ENCODE peak calls at places on chromosomes 4 and X, in ten cellular contexts. One of them, this sample, is unnamed.
A peak's percentile ranks its signal among the peaks of the same experiment; 100 is the strongest.

GRCh38 chr4:95129708-95130343 is 372.1 kb downstream of the BMPR1B start:
- DNase-seq in ascending aorta: peak; percentile 89
- DNase-seq in fibroblast of lung: peak; percentile 99
- DNase-seq in AG09309: peak; percentile 99
- DNase-seq in Caco-2: no peak
- DNase-seq in body of pancreas: peak; percentile 12
- DNase-seq in BE2C: no peak
- DNase-seq in stomach: no peak
- DNase-seq in GM12865: no peak
- DNase-seq in lower lobe of right lung: no peak
- DNase-seq in this sample: no peak

GRCh38 chr4:74838746-74839370 is 44.5 kb upstream of the BTC start:
- DNase-seq in fibroblast of lung: peak; percentile 66
- DNase-seq in stomach: no peak
- DNase-seq in body of pancreas: no peak
- DNase-seq in Caco-2: no peak
- DNase-seq in BE2C: no peak
- DNase-seq in GM12865: no peak
- DNase-seq in AG09309: no peak
- DNase-seq in lower lobe of right lung: no peak
- DNase-seq in ascending aorta: no peak
- DNase-seq in this sample: no peak

GRCh38 chr4:182492456-182492855 is 249.3 kb downstream of the TENM3 start:
- DNase-seq in lower lobe of right lung: no peak
- DNase-seq in AG09309: peak; percentile 68
- DNase-seq in GM12865: peak; percentile 29
- DNase-seq in Caco-2: no peak
- DNase-seq in fibroblast of lung: peak; percentile 89
- DNase-seq in body of pancreas: no peak
- DNase-seq in BE2C: no peak
- DNase-seq in ascending aorta: no peak
- DNase-seq in stomach: no peak
- DNase-seq in this sample: no peak

GRCh38 chr4:9703391-9703790 is 78.0 kb upstream of the DRD5 start:
- DNase-seq in Caco-2: peak; percentile 52
- DNase-seq in GM12865: peak; percentile 74
- DNase-seq in stomach: peak; percentile 79
- DNase-seq in AG09309: no peak
- DNase-seq in ascending aorta: peak; percentile 67
- DNase-seq in BE2C: peak; percentile 43
- DNase-seq in fibroblast of lung: no peak
- DNase-seq in lower lobe of right lung: peak; percentile 68
- DNase-seq in body of pancreas: peak; percentile 52
- DNase-seq in this sample: no peak

GRCh38 chr4:37662861-37663390 is 23.2 kb downstream of the RELL1 start:
- DNase-seq in AG09309: no peak
- DNase-seq in body of pancreas: no peak
- DNase-seq in BE2C: no peak
- DNase-seq in stomach: no peak
- DNase-seq in Caco-2: no peak
- DNase-seq in fibroblast of lung: peak; percentile 56
- DNase-seq in GM12865: no peak
- DNase-seq in lower lobe of right lung: no peak
- DNase-seq in ascending aorta: no peak
- DNase-seq in this sample: peak; percentile 87

GRCh38 chr4:138632856-138633255 is 382.7 kb upstream of the NOCT start:
- DNase-seq in Caco-2: no peak
- DNase-seq in BE2C: no peak
- DNase-seq in body of pancreas: no peak
- DNase-seq in stomach: no peak
- DNase-seq in ascending aorta: no peak
- DNase-seq in AG09309: no peak
- DNase-seq in fibroblast of lung: peak; percentile 49
- DNase-seq in lower lobe of right lung: no peak
- DNase-seq in GM12865: no peak
- DNase-seq in this sample: no peak

GRCh38 chr4:183396187-183396738 is 48.2 kb upstream of the CDKN2AIP start:
- DNase-seq in ascending aorta: no peak
- DNase-seq in BE2C: no peak
- DNase-seq in fibroblast of lung: no peak
- DNase-seq in Caco-2: no peak
- DNase-seq in GM12865: no peak
- DNase-seq in stomach: no peak
- DNase-seq in AG09309: no peak
- DNase-seq in body of pancreas: no peak
- DNase-seq in lower lobe of right lung: no peak
- DNase-seq in this sample: no peak

GRCh38 chr4:38194202-38194601 is 234.0 kb downstream of the PTTG2 start:
- DNase-seq in BE2C: no peak
- DNase-seq in body of pancreas: no peak
- DNase-seq in lower lobe of right lung: no peak
- DNase-seq in GM12865: no peak
- DNase-seq in fibroblast of lung: no peak
- DNase-seq in ascending aorta: no peak
- DNase-seq in stomach: no peak
- DNase-seq in Caco-2: no peak
- DNase-seq in AG09309: no peak
- DNase-seq in this sample: no peak

GRCh38 chr4:103306870-103307345 is 108.8 kb upstream of the CENPE start:
- DNase-seq in AG09309: no peak
- DNase-seq in Caco-2: peak; percentile 82
- DNase-seq in GM12865: no peak
- DNase-seq in ascending aorta: no peak
- DNase-seq in lower lobe of right lung: peak; percentile 40
- DNase-seq in stomach: peak; percentile 63
- DNase-seq in body of pancreas: peak; percentile 21
- DNase-seq in BE2C: peak; percentile 50
- DNase-seq in fibroblast of lung: no peak
- DNase-seq in this sample: peak; percentile 4

GRCh38 chr4:151783867-151784266 is 23.1 kb upstream of the GATB start:
- DNase-seq in Caco-2: no peak
- DNase-seq in body of pancreas: no peak
- DNase-seq in stomach: no peak
- DNase-seq in AG09309: no peak
- DNase-seq in lower lobe of right lung: no peak
- DNase-seq in fibroblast of lung: peak; percentile 33
- DNase-seq in BE2C: no peak
- DNase-seq in ascending aorta: no peak
- DNase-seq in GM12865: no peak
- DNase-seq in this sample: no peak

GRCh38 chr4:13540446-13541175 is 3.7 kb downstream of the NKX3-2 start:
- DNase-seq in GM12865: no peak
- DNase-seq in stomach: no peak
- DNase-seq in body of pancreas: no peak
- DNase-seq in fibroblast of lung: no peak
- DNase-seq in ascending aorta: no peak
- DNase-seq in lower lobe of right lung: no peak
- DNase-seq in AG09309: no peak
- DNase-seq in Caco-2: no peak
- DNase-seq in BE2C: no peak
- DNase-seq in this sample: no peak

GRCh38 chrX:48589482-48590162 is 7.7 kb upstream of the WDR13 start:
- DNase-seq in GM12865: no peak
- DNase-seq in ascending aorta: no peak
- DNase-seq in AG09309: no peak
- DNase-seq in lower lobe of right lung: no peak
- DNase-seq in BE2C: peak; percentile 56
- DNase-seq in body of pancreas: peak; percentile 75
- DNase-seq in stomach: peak; percentile 48
- DNase-seq in Caco-2: no peak
- DNase-seq in fibroblast of lung: no peak
- DNase-seq in this sample: no peak

GRCh38 chrX:109847257-109848187 is 114.5 kb upstream of the ACSL4 start:
- DNase-seq in GM12865: no peak
- DNase-seq in ascending aorta: no peak
- DNase-seq in BE2C: no peak
- DNase-seq in lower lobe of right lung: no peak
- DNase-seq in stomach: no peak
- DNase-seq in AG09309: peak; percentile 81
- DNase-seq in body of pancreas: no peak
- DNase-seq in fibroblast of lung: peak; percentile 90
- DNase-seq in Caco-2: peak; percentile 52
- DNase-seq in this sample: no peak

GRCh38 chr4:157072002-157072401 is 3.9 kb upstream of the GLRB start:
- DNase-seq in BE2C: no peak
- DNase-seq in stomach: no peak
- DNase-seq in Caco-2: no peak
- DNase-seq in AG09309: no peak
- DNase-seq in lower lobe of right lung: no peak
- DNase-seq in fibroblast of lung: peak; percentile 51
- DNase-seq in GM12865: no peak
- DNase-seq in body of pancreas: no peak
- DNase-seq in ascending aorta: no peak
- DNase-seq in this sample: no peak

DNA sequence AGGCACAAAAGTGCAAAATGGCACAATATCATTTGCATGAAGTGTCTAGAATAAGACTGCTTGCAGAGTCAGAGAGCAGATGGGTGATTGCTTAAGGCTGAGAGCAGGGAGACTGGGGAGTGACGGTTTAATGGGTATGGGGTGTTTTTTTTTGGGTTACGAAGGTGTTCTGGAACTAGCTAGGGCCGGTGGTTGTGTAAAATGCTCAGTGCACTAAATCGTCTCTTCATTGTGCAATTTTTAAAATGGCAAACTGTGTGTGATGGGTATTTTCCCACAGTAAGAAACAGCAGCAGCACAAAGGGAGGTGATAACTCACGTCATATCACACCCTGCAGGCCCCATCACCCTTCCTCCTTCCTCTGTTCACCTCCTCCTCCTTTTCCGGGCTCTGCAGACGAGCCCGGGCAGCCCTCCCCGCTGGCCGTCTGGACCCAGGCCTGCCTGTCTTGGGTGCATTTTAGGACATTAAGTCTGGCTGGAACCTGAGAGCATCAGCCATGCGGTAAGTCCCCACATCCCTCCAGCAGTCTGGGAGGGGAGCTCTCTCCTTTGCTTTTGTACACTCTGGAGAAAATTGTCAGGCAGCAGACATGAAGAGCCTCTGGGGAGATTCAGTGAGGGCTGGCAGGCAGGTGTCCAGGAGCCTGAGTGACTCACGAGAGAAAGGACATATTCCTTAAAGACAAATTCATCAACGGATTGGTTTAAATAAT is 42.7 kb downstream of the ASMT start:
- DNase-seq in lower lobe of right lung: no peak
- DNase-seq in AG09309: no peak
- DNase-seq in BE2C: no peak
- DNase-seq in GM12865: peak; percentile 73
- DNase-seq in Caco-2: no peak
- DNase-seq in fibroblast of lung: peak; percentile 34
- DNase-seq in stomach: no peak
- DNase-seq in ascending aorta: no peak
- DNase-seq in body of pancreas: no peak
- DNase-seq in this sample: no peak
- TF ChIP-seq CTCF in lower lobe of right lung: no peak
- TF ChIP-seq CTCF in AG09309: no peak
- TF ChIP-seq CTCF in BE2C: no peak
- TF ChIP-seq CTCF in GM12865: no peak
- TF ChIP-seq CTCF in Caco-2: no peak
- TF ChIP-seq CTCF in fibroblast of lung: no peak
- TF ChIP-seq CTCF in stomach: no peak
- TF ChIP-seq CTCF in ascending aorta: no peak
- TF ChIP-seq CTCF in body of pancreas: no peak
- TF ChIP-seq CTCF in this sample: no peak

DNA sequence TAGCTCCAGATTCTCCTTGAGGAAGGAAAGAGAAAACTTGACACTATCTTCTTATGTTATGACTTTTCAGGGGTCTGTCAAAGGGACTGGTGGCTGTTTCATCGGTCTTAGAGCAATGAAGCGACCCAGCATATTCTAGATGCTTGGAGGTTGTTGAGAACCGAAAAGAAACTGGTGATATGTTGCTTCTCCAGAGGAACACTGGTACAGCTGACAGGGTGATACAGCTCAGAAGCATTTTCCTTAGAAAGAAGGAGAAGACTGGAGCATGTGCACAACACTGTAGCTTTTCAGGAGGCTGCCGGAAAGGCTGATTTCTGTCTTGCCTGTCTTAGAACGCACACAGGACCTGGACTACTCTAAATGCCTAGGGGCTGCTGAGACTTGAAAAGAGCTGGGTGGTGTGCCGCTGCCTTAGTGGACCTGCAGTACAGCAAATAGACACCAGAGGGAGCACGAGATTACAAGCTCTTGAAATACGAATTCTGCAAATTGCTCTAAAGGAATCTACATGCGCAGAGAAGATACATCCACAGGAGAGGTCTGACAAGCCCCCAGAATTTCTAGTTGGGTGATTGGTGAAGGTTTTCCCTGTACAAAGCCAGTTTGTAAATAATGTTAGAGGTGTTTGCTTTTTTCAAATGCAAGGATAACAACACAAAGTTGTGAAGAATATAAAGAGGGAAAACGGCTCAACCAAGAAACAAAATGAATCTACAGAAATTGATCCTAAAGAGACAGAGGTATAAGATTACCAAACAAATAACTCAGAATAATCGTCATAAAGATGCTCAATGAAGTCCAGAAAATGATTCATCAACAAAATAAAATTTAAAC is 223.1 kb upstream of the DMD start:
- DNase-seq in fibroblast of lung: peak; percentile 14
- DNase-seq in body of pancreas: peak; percentile 54
- DNase-seq in stomach: peak; percentile 60
- DNase-seq in ascending aorta: peak; percentile 70
- DNase-seq in lower lobe of right lung: no peak
- DNase-seq in Caco-2: peak; percentile 40
- DNase-seq in AG09309: peak; percentile 2
- DNase-seq in GM12865: peak; percentile 45
- DNase-seq in BE2C: peak; percentile 58
- DNase-seq in this sample: peak; percentile 3
- H3K4me3 ChIP-seq in fibroblast of lung: no peak overlapping the region
- H3K4me3 ChIP-seq in body of pancreas: no peak overlapping the region
- H3K4me3 ChIP-seq in stomach: no peak overlapping the region
- H3K4me3 ChIP-seq in ascending aorta: no peak overlapping the region
- H3K4me3 ChIP-seq in lower lobe of right lung: no peak overlapping the region
- H3K4me3 ChIP-seq in Caco-2: no peak overlapping the region
- H3K4me3 ChIP-seq in AG09309: no peak overlapping the region
- H3K4me3 ChIP-seq in GM12865: no peak overlapping the region
- H3K4me3 ChIP-seq in BE2C: no peak overlapping the region
- H3K4me3 ChIP-seq in this sample: no peak overlapping the region

DNA sequence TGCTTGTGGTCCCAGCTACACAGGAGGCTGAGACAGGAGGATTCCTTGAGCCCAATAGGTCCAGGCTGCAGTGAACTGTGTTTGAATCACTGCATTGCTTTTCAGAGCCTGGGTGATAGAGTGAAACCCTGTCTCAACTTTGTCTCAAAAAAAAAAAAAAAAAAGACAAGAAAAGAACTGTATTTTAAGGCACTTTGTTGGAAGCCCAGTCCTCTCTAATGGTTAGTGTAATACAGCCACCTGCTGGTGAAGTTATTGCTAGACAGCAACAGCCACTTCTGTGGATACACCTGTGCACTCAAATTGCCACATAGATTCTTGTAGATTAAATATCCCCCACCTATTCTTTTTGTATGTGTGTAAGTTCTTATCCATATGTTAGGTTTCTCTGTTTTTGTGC is 10.1 kb upstream of the FGG start:
- DNase-seq in ascending aorta: no peak
- DNase-seq in body of pancreas: peak; percentile 16
- DNase-seq in GM12865: peak; percentile 60
- DNase-seq in stomach: no peak
- DNase-seq in Caco-2: peak; percentile 51
- DNase-seq in lower lobe of right lung: no peak
- DNase-seq in BE2C: no peak
- DNase-seq in AG09309: no peak
- DNase-seq in fibroblast of lung: peak; percentile 53
- DNase-seq in this sample: no peak
- TF ChIP-seq CTCF in ascending aorta: peak; percentile 25
- TF ChIP-seq CTCF in body of pancreas: peak; percentile 63
- TF ChIP-seq CTCF in GM12865: peak; percentile 54
- TF ChIP-seq CTCF in stomach: peak; percentile 24
- TF ChIP-seq CTCF in Caco-2: peak; percentile 75
- TF ChIP-seq CTCF in lower lobe of right lung: peak; percentile 44
- TF ChIP-seq CTCF in BE2C: peak; percentile 64
- TF ChIP-seq CTCF in AG09309: peak; percentile 51
- TF ChIP-seq CTCF in fibroblast of lung: peak; percentile 49
- TF ChIP-seq CTCF in this sample: peak; percentile 64

GRCh38 chr4:124415206-124415605 is 297.3 kb downstream of the ANKRD50 start:
- DNase-seq in stomach: no peak
- DNase-seq in fibroblast of lung: peak; percentile 72
- DNase-seq in body of pancreas: no peak
- DNase-seq in Caco-2: no peak
- DNase-seq in ascending aorta: no peak
- DNase-seq in lower lobe of right lung: no peak
- DNase-seq in BE2C: no peak
- DNase-seq in GM12865: no peak
- DNase-seq in AG09309: peak; percentile 25
- DNase-seq in this sample: no peak
- H3K4me3 ChIP-seq in stomach: no peak overlapping the region
- H3K4me3 ChIP-seq in fibroblast of lung: peak overlapping the region; percentile 18
- H3K4me3 ChIP-seq in body of pancreas: no peak overlapping the region
- H3K4me3 ChIP-seq in Caco-2: no peak overlapping the region
- H3K4me3 ChIP-seq in ascending aorta: no peak overlapping the region
- H3K4me3 ChIP-seq in lower lobe of right lung: no peak overlapping the region
- H3K4me3 ChIP-seq in BE2C: no peak overlapping the region
- H3K4me3 ChIP-seq in GM12865: no peak overlapping the region
- H3K4me3 ChIP-seq in AG09309: no peak overlapping the region
- H3K4me3 ChIP-seq in this sample: no peak overlapping the region

This sample was measured in LNCaP clone FGC.